ENCODE peak calls at places on chromosome 7, in six cellular contexts. O is stomach, T is fibroblast of lung, Q is A549, E is neural progenitor cell, C is cardiac muscle cell. Y is an unnamed sample. For H3K4me1, the result is how much of the 10 kb centered on the place peaks cover.

GRCh38 chr7:85820702-85821443 is 634.0 kb upstream of the SEMA3D start:
- DNase-seq in O (no peak), E (no peak), T (no peak), Q (no peak), C (no peak), Y (no peak)

GRCh38 chr7:98130959-98131358 is 24.3 kb downstream of the LMTK2 start:
- DNase-seq in T (no peak), O (no peak), C (no peak), Q (no peak), E (no peak), Y (no peak)

GRCh38 chr7:84236398-84236797 is 41.8 kb upstream of the SEMA3A start:
- DNase-seq in T (peak), O (no peak), E (no peak), Q (no peak), C (no peak), Y (no peak)

GRCh38 chr7:106858618-106859532 is 6.2 kb upstream of the PIK3CG start:
- DNase-seq in C (peak), Q (peak), E (no peak), T (no peak), O (peak), Y (peak)

GRCh38 chr7:111159426-111159825 is 68.5 kb downstream of the LRRN3 start:
- DNase-seq in E (no peak), T (peak), O (no peak), Q (no peak), C (no peak), Y (no peak)

GRCh38 chr7:100965723-100966541 is 3.4 kb upstream of the MUC12 start:
- DNase-seq in C (peak), O (peak), Q (peak), T (peak), E (peak), Y (peak)

GRCh38 chr7:101186839-101187448 is 6.9 kb upstream of the NAT16 start:
- DNase-seq in Q (no peak), O (no peak), C (no peak), T (no peak), E (no peak), Y (no peak)

GRCh38 chr7:12866237-12866636 is 178.8 kb downstream of the ARL4A start:
- DNase-seq in Q (no peak), T (no peak), O (no peak), C (no peak), E (peak), Y (no peak)

GRCh38 chr7:157485361-157485831 is 148.6 kb downstream of the DNAJB6 start:
- DNase-seq in Q (no peak), O (peak), C (no peak), E (no peak), T (no peak), Y (no peak)

GRCh38 chr7:158572000-158572828 is 15.4 kb downstream of the PTPRN2 start:
- DNase-seq in T (no peak), E (peak), C (no peak), Q (peak), O (no peak), Y (no peak)

GRCh38 chr7:1033546-1034145 is 10.7 kb upstream of the GPR146 start:
- DNase-seq in O (no peak), T (no peak), C (no peak), Q (no peak), E (no peak), Y (peak)

GRCh38 chr7:114944742-114945625 is 23.1 kb downstream of the MDFIC start:
- DNase-seq in Q (no peak), C (no peak), E (peak), T (peak), O (peak), Y (peak)

GRCh38 chr7:73602721-73603651 is 21.3 kb downstream of the MLXIPL start:
- DNase-seq in E (peak), Q (no peak), O (no peak), T (no peak), C (no peak), Y (no peak)

GRCh38 chr7:77529279-77529678 is 7.8 kb upstream of the PTPN12 start:
- DNase-seq in T (no peak), Q (no peak), E (no peak), O (no peak), C (no peak), Y (no peak)

GRCh38 chr7:90594791-90595317 is 1.3 kb upstream of the CDK14 start:
- DNase-seq in E (peak), C (no peak), Q (no peak), O (no peak), T (peak), Y (no peak)

GRCh38 chr7:34133356-34133982 is 228.1 kb downstream of the BMPER start:
- DNase-seq in O (no peak), Q (peak), E (no peak), C (no peak), T (peak), Y (no peak)

DNA sequence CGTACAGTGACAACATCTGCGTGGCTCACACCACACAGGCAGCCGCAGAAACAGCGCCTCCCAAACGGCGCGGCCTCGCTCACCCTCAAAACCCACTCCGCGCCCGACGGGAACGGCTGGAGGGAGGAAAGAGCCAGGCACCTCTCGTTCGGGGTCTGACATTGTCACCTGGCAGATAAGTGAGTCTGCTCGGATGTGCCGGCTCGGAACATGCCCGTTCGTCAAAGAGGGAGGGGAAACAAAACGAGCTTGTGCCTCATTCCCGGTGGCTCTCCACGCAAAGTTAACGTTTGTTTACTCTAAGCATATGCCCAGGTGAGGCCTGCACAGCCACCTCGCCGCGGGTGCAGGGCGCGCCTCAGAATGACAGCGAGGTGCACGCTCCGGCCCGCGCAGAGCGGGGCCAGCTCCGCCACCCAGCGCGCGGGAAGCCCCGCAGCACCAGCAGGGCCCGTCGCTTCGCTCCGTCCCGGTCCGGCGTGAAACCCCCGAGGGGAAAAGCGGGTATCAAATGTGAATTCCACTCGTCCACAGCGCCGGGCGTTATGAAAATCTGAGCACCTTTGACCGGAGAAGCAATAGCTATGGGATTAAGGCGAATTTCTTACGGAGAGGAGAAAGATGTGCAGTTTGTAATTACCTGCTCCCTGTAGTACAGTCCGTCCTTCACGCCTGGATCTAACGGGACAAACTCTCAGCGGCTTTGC is 13.1 kb downstream of the CNPY1 start:
- DNase-seq in T (no peak), E (peak), Q (no peak), O (no peak), C (peak), Y (peak)
- H3K4me3 ChIP-seq in T (peak), E (peak), Q (peak), O (peak), C (peak), Y (no peak)

GRCh38 chr7:104267701-104268368 is 60.0 kb upstream of the ORC5 start:
- DNase-seq in O (no peak), E (no peak), T (peak), Q (peak), C (no peak), Y (no peak)
- TF ChIP-seq CTCF in O (no peak), E (peak), T (peak), Q (peak), C (peak), Y (peak)

GRCh38 chr7:41996381-41997035 is 240.5 kb downstream of the GLI3 start:
- DNase-seq in E (no peak), T (peak), C (no peak), Q (no peak), O (no peak), Y (no peak)
- H3K4me1 ChIP-seq in E (under half), T (under half), C (under half), Q (under half), O (under half), Y (under half)

DNA sequence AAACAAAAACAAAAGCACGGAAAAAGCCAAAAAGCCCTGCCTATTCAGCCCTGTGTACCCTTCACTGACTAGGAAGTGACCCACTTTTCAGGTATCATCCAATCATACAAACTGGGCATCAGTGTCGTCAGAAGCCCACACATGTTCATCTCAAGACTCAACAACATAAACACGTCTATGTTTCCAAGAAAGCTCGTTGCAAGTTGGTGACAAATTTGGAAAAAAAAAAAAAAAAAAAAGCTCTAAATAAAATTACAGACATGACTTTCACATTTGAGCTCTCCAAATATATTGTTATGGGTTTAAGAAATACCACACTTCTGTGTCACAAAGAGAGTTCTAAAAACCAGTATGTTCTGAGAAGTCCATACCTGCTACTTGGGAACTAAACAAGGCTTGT is 204.7 kb upstream of the KLF14 start:
- DNase-seq in E (no peak), Q (no peak), C (no peak), T (peak), O (no peak), Y (no peak)
- H3K4me3 ChIP-seq in E (no peak), Q (peak), C (no peak), T (peak), O (no peak), Y (peak)

GRCh38 chr7:37656913-37657530 is 26.5 kb upstream of the GPR141 start:
- DNase-seq in T (no peak), E (no peak), Q (no peak), C (no peak), O (no peak), Y (no peak)
- TF ChIP-seq CTCF in T (no peak), E (no peak), Q (no peak), C (no peak), O (no peak), Y (no peak)

GRCh38 chr7:5413449-5413786 is 10.2 kb downstream of the TNRC18 start:
- DNase-seq in E (no peak), O (no peak), T (no peak), Q (no peak), C (no peak), Y (no peak)
- H3K4me1 ChIP-seq in E (under half), O (under half), T (under half), Q (under half), C (under half), Y (under half)

DNA sequence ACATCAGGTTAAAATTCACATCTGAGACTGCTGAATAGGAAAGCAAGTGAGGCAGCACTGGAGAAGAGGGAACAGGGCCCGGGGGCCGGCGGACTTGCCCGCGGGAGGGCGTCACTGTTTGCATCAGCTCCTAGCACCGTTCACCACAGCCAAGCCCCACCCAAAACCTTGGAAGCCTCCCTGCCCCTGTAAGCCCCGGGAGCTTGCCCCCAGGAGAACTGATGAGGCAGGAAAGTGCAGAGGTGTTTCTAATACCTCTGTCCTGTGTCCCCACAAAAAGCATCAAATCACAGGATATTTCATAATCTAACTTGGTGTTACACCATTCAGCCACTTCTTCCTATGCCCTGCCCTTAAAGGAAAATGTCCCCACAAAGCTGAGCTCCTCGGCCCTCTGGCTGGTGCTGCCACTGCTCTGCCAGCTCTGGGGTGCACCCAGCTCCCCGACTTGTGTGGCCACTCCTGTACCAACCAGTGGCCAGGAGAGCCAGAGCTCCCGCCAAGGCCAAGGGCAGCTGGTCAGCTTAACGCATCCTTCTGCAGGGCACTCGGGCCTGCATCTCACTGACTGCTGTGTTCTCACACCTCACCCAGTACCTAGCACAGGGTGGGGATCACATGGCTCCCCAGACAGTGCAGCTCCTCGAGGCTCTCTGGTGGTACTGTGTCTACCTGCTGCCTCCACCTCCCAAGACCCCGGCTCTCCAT is 47.2 kb upstream of the CNPY1 start:
- DNase-seq in C (no peak), Q (no peak), O (peak), E (no peak), T (no peak), Y (peak)
- H3K4me3 ChIP-seq in C (no peak), Q (no peak), O (no peak), E (no peak), T (no peak), Y (no peak)

DNA sequence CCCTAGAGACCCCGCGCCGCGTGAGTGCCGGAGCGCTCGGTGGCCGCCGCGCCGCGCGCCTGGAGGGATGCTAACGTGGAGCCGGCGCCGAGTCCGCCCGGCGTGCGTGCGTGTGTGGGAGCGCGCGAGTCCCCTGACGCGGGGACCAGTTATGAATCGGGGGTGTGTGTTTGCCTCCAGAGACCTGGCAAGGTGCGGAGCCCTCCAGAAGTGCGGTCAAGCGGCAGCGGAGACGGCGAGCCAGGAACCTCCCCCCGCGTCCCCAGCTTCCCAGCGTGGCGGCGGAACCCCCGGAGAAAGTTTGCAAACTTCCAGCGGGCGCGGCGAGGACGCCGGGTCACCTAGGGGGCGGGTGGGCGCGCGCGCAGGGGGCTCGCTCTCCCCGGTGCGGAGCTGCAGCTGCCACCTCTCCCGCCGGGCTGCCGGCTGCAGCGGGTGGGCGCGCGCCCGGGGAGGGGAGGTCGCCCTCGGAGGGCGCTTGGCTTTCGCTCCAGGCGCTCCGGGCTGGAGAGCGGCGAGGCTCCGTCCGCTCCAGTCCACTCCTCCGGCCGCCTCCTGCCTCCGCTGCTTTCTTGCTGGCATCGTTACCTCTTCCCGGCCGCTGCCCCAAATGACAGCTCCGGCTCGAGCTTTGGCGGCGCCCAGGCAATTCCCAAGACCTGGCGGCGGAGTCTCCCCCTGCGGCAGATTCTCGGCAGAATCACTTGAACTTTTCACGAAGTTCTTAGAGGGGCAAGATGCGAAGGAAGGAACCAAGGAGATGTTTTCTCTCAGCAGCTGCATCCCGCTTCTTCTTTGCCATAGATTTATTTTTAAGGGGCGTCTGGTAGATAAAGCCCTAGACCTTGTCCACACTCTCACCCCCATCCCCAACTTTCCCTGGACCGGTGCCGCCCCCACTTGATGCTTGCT is 2.3 kb upstream of the CREB5 start:
- DNase-seq in Q (peak), E (peak), C (peak), T (peak), O (peak), Y (peak)
- TF ChIP-seq CTCF in Q (no peak), E (no peak), C (no peak), T (no peak), O (no peak), Y (no peak)

GRCh38 chr7:127766831-127767489 is 115.0 kb downstream of the SND1 start:
- DNase-seq in Q (no peak), E (no peak), C (no peak), T (no peak), O (no peak), Y (no peak)
- H3K4me1 ChIP-seq in Q (under half), E (under half), C (under half), T (under half), O (under half), Y (under half)

Y was measured in kidney.